ENCODE peak calls at places on chromosomes 13 and 19, in five cellular contexts. J, F, R, V and D are unnamed samples. For H3K27me3 and H3K36me3, the result is how much of the 10 kb centered on the place peaks cover.

GRCh38 chr13:51934461-51935087 is 72.8 kb downstream of the CCDC70 start:
- DNase-seq in J (no peak), F (no peak), R (no peak), V (no peak), D (no peak)

GRCh38 chr19:51417107-51417806 is at the start of gene SIGLEC10:
- DNase-seq in J (peak), F (peak), R (peak), V (no peak), D (peak)

GRCh38 chr13:36130542-36131214 is 504 bp downstream of the DCLK1 start:
- DNase-seq in J (no peak), F (no peak), R (peak), V (peak), D (peak)

GRCh38 chr19:49677232-49677881 is at the start of gene PRMT1:
- DNase-seq in J (no peak), F (no peak), R (no peak), V (peak), D (peak)

GRCh38 chr13:43291289-43292055 is 268.1 kb downstream of the DNAJC15 start:
- DNase-seq in J (no peak), F (no peak), R (no peak), V (no peak), D (no peak)

GRCh38 chr13:98998831-98999634 is 21.2 kb upstream of the DOCK9 start:
- DNase-seq in J (no peak), F (no peak), R (no peak), V (no peak), D (no peak)

GRCh38 chr13:69194130-69194529 is 913.5 kb upstream of the ATXN8OS start:
- DNase-seq in J (no peak), F (no peak), R (no peak), V (no peak), D (no peak)

GRCh38 chr19:5152013-5152763 is 183.3 kb downstream of the KDM4B start:
- DNase-seq in J (no peak), F (no peak), R (no peak), V (no peak), D (no peak)

GRCh38 chr19:30450945-30451344 is 78.8 kb downstream of the ZNF536 start:
- DNase-seq in J (no peak), F (no peak), R (no peak), V (no peak), D (peak)
- H3K4me3 ChIP-seq in J (peak), F (no peak), R (no peak), V (no peak), D (peak)

DNA sequence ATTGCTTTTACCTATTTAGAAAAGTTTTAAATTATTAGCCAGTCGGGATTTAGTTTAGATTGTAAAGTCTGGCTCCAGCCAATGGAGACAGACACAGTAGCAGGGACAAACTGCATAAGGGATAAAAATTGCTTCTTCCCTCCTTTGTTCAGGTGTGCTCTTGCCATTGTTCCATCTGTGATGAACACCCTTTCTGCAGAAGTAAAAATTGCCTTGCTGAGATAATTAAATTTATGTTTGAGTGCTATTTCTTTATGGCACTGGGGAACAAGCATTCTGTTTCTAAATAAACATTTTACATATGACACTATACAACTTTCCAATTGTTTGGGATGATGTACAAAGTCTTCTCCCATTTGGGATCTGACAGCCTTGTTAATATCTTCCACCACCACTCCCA is 18.0 kb downstream of the OR7C2 start:
- DNase-seq in J (no peak), F (no peak), R (no peak), V (no peak), D (no peak)
- H3K27me3 ChIP-seq in J (under half), F (under half), R (under half), V (under half), D (under half)

DNA sequence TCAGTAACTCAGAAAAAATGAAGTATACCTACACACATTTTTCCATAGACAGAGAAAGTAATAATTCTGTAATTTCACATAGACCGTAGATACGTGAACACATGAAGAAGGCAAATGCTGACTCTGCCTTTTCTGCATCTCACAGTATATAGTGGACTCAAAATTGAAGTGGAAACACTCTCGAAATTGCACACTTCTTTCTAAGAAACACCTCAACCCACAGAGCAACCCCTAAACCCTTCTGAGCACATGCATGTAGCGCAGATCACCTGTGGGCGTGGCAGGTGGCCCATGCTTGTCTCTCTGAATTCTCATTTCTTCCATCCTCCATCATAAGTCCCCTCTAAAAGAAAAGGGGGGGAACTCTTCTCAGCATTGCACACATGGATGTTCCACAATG is 34.7 kb downstream of the COL4A1 start:
- DNase-seq in J (no peak), F (peak), R (no peak), V (peak), D (no peak)
- H3K36me3 ChIP-seq in J (under half), F (under half), R (under half), V (under half), D (under half)

GRCh38 chr19:18499055-18499775 is 22.7 kb downstream of the ELL start:
- DNase-seq in J (no peak), F (no peak), R (no peak), V (no peak), D (no peak)
- H3K4me3 ChIP-seq in J (no peak), F (no peak), R (no peak), V (no peak), D (no peak)

GRCh38 chr13:31052478-31052877 is 109.2 kb downstream of the HSPH1 start:
- DNase-seq in J (no peak), F (no peak), R (no peak), V (no peak), D (no peak)
- H3K27me3 ChIP-seq in J (under half), F (under half), R (under half), V (under half), D (under half)